ENCODE peak calls at places on chromosomes 5 and 9, in six cellular contexts. One of them, this sample, is unnamed.

GRCh38 chr5:172733179-172733973 is 37.6 kb downstream of the DUSP1 start:
- DNase-seq in mucosa of descending colon: peak; percentile 68
- DNase-seq in kidney epithelial cell: peak; percentile 96
- DNase-seq in neural crest cell: no peak
- DNase-seq in HCT116: no peak
- DNase-seq in endothelial cell: no peak
- DNase-seq in this sample: peak; percentile 98

GRCh38 chr5:74641778-74642542 is 1.4 kb upstream of the ENC1 start:
- DNase-seq in HCT116: peak; percentile 43
- DNase-seq in endothelial cell: peak; percentile 38
- DNase-seq in neural crest cell: no peak
- DNase-seq in mucosa of descending colon: peak; percentile 71
- DNase-seq in kidney epithelial cell: no peak
- DNase-seq in this sample: peak; percentile 81

GRCh38 chr9:71793386-71794105 is 25.2 kb upstream of the CEMIP2 start:
- DNase-seq in endothelial cell: peak; percentile 21
- DNase-seq in HCT116: no peak
- DNase-seq in mucosa of descending colon: no peak
- DNase-seq in kidney epithelial cell: peak; percentile 71
- DNase-seq in neural crest cell: no peak
- DNase-seq in this sample: peak; percentile 73

GRCh38 chr5:150816946-150817345 is 29.4 kb upstream of the IRGM start:
- DNase-seq in HCT116: no peak
- DNase-seq in kidney epithelial cell: no peak
- DNase-seq in neural crest cell: no peak
- DNase-seq in mucosa of descending colon: no peak
- DNase-seq in endothelial cell: no peak
- DNase-seq in this sample: no peak

GRCh38 chr5:165227515-165227914 is 1722.1 kb downstream of the MAT2B start:
- DNase-seq in neural crest cell: no peak
- DNase-seq in mucosa of descending colon: no peak
- DNase-seq in endothelial cell: no peak
- DNase-seq in HCT116: no peak
- DNase-seq in kidney epithelial cell: no peak
- DNase-seq in this sample: no peak

GRCh38 chr5:16913840-16914435 is 22.1 kb downstream of the MYO10 start:
- DNase-seq in mucosa of descending colon: peak; percentile 74
- DNase-seq in HCT116: no peak
- DNase-seq in kidney epithelial cell: no peak
- DNase-seq in neural crest cell: no peak
- DNase-seq in endothelial cell: no peak
- DNase-seq in this sample: no peak

GRCh38 chr5:100108883-100109282 is 426.3 kb upstream of the FAM174A start:
- DNase-seq in kidney epithelial cell: no peak
- DNase-seq in endothelial cell: no peak
- DNase-seq in neural crest cell: no peak
- DNase-seq in mucosa of descending colon: no peak
- DNase-seq in HCT116: no peak
- DNase-seq in this sample: no peak

GRCh38 chr9:135415586-135415985 is 64.0 kb upstream of the PPP1R26 start:
- DNase-seq in endothelial cell: no peak
- DNase-seq in neural crest cell: no peak
- DNase-seq in kidney epithelial cell: no peak
- DNase-seq in mucosa of descending colon: no peak
- DNase-seq in HCT116: no peak
- DNase-seq in this sample: no peak

GRCh38 chr9:111842313-111842712 is 47.6 kb upstream of the SHOC1 start:
- DNase-seq in HCT116: no peak
- DNase-seq in kidney epithelial cell: no peak
- DNase-seq in neural crest cell: no peak
- DNase-seq in mucosa of descending colon: no peak
- DNase-seq in endothelial cell: no peak
- DNase-seq in this sample: no peak

GRCh38 chr9:97744710-97745708 is 47.9 kb upstream of the XPA start:
- DNase-seq in kidney epithelial cell: no peak
- DNase-seq in mucosa of descending colon: no peak
- DNase-seq in endothelial cell: no peak
- DNase-seq in HCT116: no peak
- DNase-seq in neural crest cell: no peak
- DNase-seq in this sample: peak; percentile 34

GRCh38 chr9:37919166-37919955 is 15.4 kb upstream of the SLC25A51 start:
- DNase-seq in endothelial cell: no peak
- DNase-seq in mucosa of descending colon: no peak
- DNase-seq in HCT116: no peak
- DNase-seq in neural crest cell: no peak
- DNase-seq in kidney epithelial cell: no peak
- DNase-seq in this sample: no peak

GRCh38 chr5:30392897-30393296 is 800.6 kb upstream of the CDH6 start:
- DNase-seq in neural crest cell: no peak
- DNase-seq in HCT116: no peak
- DNase-seq in kidney epithelial cell: no peak
- DNase-seq in endothelial cell: no peak
- DNase-seq in mucosa of descending colon: no peak
- DNase-seq in this sample: no peak

GRCh38 chr9:969310-969692 is 7.2 kb upstream of the DMRT3 start:
- DNase-seq in HCT116: no peak
- DNase-seq in kidney epithelial cell: no peak
- DNase-seq in mucosa of descending colon: no peak
- DNase-seq in neural crest cell: no peak
- DNase-seq in endothelial cell: peak; percentile 23
- DNase-seq in this sample: no peak

GRCh38 chr5:2887401-2888348 is 136.2 kb upstream of the IRX2 start:
- DNase-seq in endothelial cell: no peak
- DNase-seq in neural crest cell: no peak
- DNase-seq in mucosa of descending colon: no peak
- DNase-seq in HCT116: no peak
- DNase-seq in kidney epithelial cell: no peak
- DNase-seq in this sample: no peak

GRCh38 chr5:12274236-12274635 is 370.0 kb upstream of the CTNND2 start:
- DNase-seq in neural crest cell: no peak
- DNase-seq in kidney epithelial cell: no peak
- DNase-seq in mucosa of descending colon: no peak
- DNase-seq in HCT116: no peak
- DNase-seq in endothelial cell: no peak
- DNase-seq in this sample: no peak

GRCh38 chr5:86881493-86882090 is 263.9 kb downstream of the COX7C start:
- DNase-seq in HCT116: no peak
- DNase-seq in kidney epithelial cell: no peak
- DNase-seq in endothelial cell: no peak
- DNase-seq in mucosa of descending colon: no peak
- DNase-seq in neural crest cell: no peak
- DNase-seq in this sample: no peak

GRCh38 chr9:132020272-132020671 is 59.4 kb downstream of the MED27 start:
- DNase-seq in kidney epithelial cell: no peak
- DNase-seq in neural crest cell: no peak
- DNase-seq in endothelial cell: no peak
- DNase-seq in mucosa of descending colon: no peak
- DNase-seq in HCT116: no peak
- DNase-seq in this sample: no peak

GRCh38 chr5:1633605-1634336 is 110.0 kb upstream of the LPCAT1 start:
- DNase-seq in mucosa of descending colon: peak; percentile 85
- DNase-seq in neural crest cell: peak; percentile 78
- DNase-seq in endothelial cell: peak; percentile 75
- DNase-seq in HCT116: peak; percentile 35
- DNase-seq in kidney epithelial cell: no peak
- DNase-seq in this sample: peak; percentile 50

GRCh38 chr5:2762744-2763532 is 11.5 kb upstream of the IRX2 start:
- DNase-seq in mucosa of descending colon: no peak
- DNase-seq in neural crest cell: no peak
- DNase-seq in HCT116: no peak
- DNase-seq in kidney epithelial cell: no peak
- DNase-seq in endothelial cell: no peak
- DNase-seq in this sample: no peak

GRCh38 chr9:114388764-114389375 is 1.1 kb upstream of the AKNA start:
- DNase-seq in mucosa of descending colon: no peak
- DNase-seq in HCT116: no peak
- DNase-seq in endothelial cell: no peak
- DNase-seq in neural crest cell: no peak
- DNase-seq in kidney epithelial cell: no peak
- DNase-seq in this sample: no peak

GRCh38 chr5:119274024-119274766 is 81.6 kb upstream of the TNFAIP8 start:
- DNase-seq in HCT116: peak; percentile 76
- DNase-seq in endothelial cell: no peak
- DNase-seq in kidney epithelial cell: peak; percentile 43
- DNase-seq in neural crest cell: no peak
- DNase-seq in mucosa of descending colon: peak; percentile 41
- DNase-seq in this sample: no peak

GRCh38 chr9:76818271-76818670 is 54.0 kb downstream of the PCA3 start:
- DNase-seq in neural crest cell: no peak
- DNase-seq in HCT116: peak; percentile 91
- DNase-seq in endothelial cell: no peak
- DNase-seq in mucosa of descending colon: peak; percentile 52
- DNase-seq in kidney epithelial cell: peak; percentile 88
- DNase-seq in this sample: peak; percentile 97

GRCh38 chr9:129109952-129110739 is 447 bp downstream of the CRAT start:
- DNase-seq in HCT116: no peak
- DNase-seq in mucosa of descending colon: no peak
- DNase-seq in kidney epithelial cell: no peak
- DNase-seq in neural crest cell: no peak
- DNase-seq in endothelial cell: no peak
- DNase-seq in this sample: peak; percentile 7

GRCh38 chr5:132001647-132002561 is 9.6 kb downstream of the ACSL6 start:
- DNase-seq in HCT116: peak; percentile 47
- DNase-seq in kidney epithelial cell: no peak
- DNase-seq in neural crest cell: no peak
- DNase-seq in endothelial cell: no peak
- DNase-seq in mucosa of descending colon: no peak
- DNase-seq in this sample: peak; percentile 71

GRCh38 chr9:34502471-34503335 is 20.1 kb downstream of the ENHO start:
- DNase-seq in mucosa of descending colon: no peak
- DNase-seq in kidney epithelial cell: no peak
- DNase-seq in neural crest cell: no peak
- DNase-seq in HCT116: no peak
- DNase-seq in endothelial cell: no peak
- DNase-seq in this sample: no peak

GRCh38 chr9:6686396-6686795 is 40.9 kb upstream of the GLDC start:
- DNase-seq in endothelial cell: no peak
- DNase-seq in HCT116: no peak
- DNase-seq in neural crest cell: no peak
- DNase-seq in kidney epithelial cell: no peak
- DNase-seq in mucosa of descending colon: no peak
- DNase-seq in this sample: peak; percentile 39

GRCh38 chr5:108681079-108681921 is 66.4 kb upstream of the FER start:
- DNase-seq in endothelial cell: peak; percentile 50
- DNase-seq in neural crest cell: peak; percentile 17
- DNase-seq in mucosa of descending colon: peak; percentile 74
- DNase-seq in HCT116: peak; percentile 51
- DNase-seq in kidney epithelial cell: peak; percentile 26
- DNase-seq in this sample: peak; percentile 71
- TF ChIP-seq CTCF in endothelial cell: peak; percentile 63
- TF ChIP-seq CTCF in neural crest cell: peak; percentile 83
- TF ChIP-seq CTCF in mucosa of descending colon: peak; percentile 33
- TF ChIP-seq CTCF in HCT116: peak; percentile 71
- TF ChIP-seq CTCF in kidney epithelial cell: peak; percentile 76
- TF ChIP-seq CTCF in this sample: peak; percentile 82

GRCh38 chr9:20526500-20527319 is 95.6 kb downstream of the MLLT3 start:
- DNase-seq in endothelial cell: no peak
- DNase-seq in mucosa of descending colon: no peak
- DNase-seq in neural crest cell: no peak
- DNase-seq in HCT116: no peak
- DNase-seq in kidney epithelial cell: no peak
- DNase-seq in this sample: peak; percentile 7
- TF ChIP-seq CTCF in endothelial cell: no peak
- TF ChIP-seq CTCF in mucosa of descending colon: no peak
- TF ChIP-seq CTCF in neural crest cell: no peak
- TF ChIP-seq CTCF in HCT116: no peak
- TF ChIP-seq CTCF in kidney epithelial cell: peak; percentile 36
- TF ChIP-seq CTCF in this sample: peak; percentile 51

GRCh38 chr5:33297760-33298216 is 143.0 kb upstream of the TARS1 start:
- DNase-seq in endothelial cell: peak; percentile 8
- DNase-seq in neural crest cell: no peak
- DNase-seq in mucosa of descending colon: no peak
- DNase-seq in kidney epithelial cell: no peak
- DNase-seq in HCT116: no peak
- DNase-seq in this sample: no peak
- TF ChIP-seq CTCF in endothelial cell: peak; percentile 78
- TF ChIP-seq CTCF in neural crest cell: peak; percentile 24
- TF ChIP-seq CTCF in mucosa of descending colon: no peak
- TF ChIP-seq CTCF in kidney epithelial cell: peak; percentile 14
- TF ChIP-seq CTCF in HCT116: peak; percentile 77
- TF ChIP-seq CTCF in this sample: peak; percentile 74

GRCh38 chr5:138457532-138458275 is 7.6 kb upstream of the EGR1 start:
- DNase-seq in HCT116: no peak
- DNase-seq in mucosa of descending colon: no peak
- DNase-seq in endothelial cell: no peak
- DNase-seq in kidney epithelial cell: no peak
- DNase-seq in neural crest cell: no peak
- DNase-seq in this sample: no peak
- TF ChIP-seq CTCF in HCT116: no peak
- TF ChIP-seq CTCF in mucosa of descending colon: no peak
- TF ChIP-seq CTCF in endothelial cell: no peak
- TF ChIP-seq CTCF in kidney epithelial cell: no peak
- TF ChIP-seq CTCF in neural crest cell: no peak
- TF ChIP-seq CTCF in this sample: no peak

This sample was measured in HFFc6.